ENCODE peak calls at places on chromosomes 2 and 18, in four cellular contexts. One of them, this sample, is unnamed.

GRCh38 chr18:9619545-9619944 is 5.2 kb upstream of the PPP4R1 start:
- DNase-seq in activated B cell treated with CpG ODN at 0.5 μM for 24 hours: no peak
- DNase-seq in cardiac muscle cell: peak; percentile 80
- DNase-seq in WTC11: no peak
- DNase-seq in this sample: no peak

GRCh38 chr2:224904390-224904789 is 137.9 kb downstream of the DOCK10 start:
- DNase-seq in activated B cell treated with CpG ODN at 0.5 μM for 24 hours: no peak
- DNase-seq in cardiac muscle cell: peak; percentile 28
- DNase-seq in WTC11: no peak
- DNase-seq in this sample: no peak

GRCh38 chr18:75884728-75885127 is 457.2 kb upstream of the SMIM21 start:
- DNase-seq in activated B cell treated with CpG ODN at 0.5 μM for 24 hours: no peak
- DNase-seq in cardiac muscle cell: no peak
- DNase-seq in WTC11: peak; percentile 39
- DNase-seq in this sample: no peak

GRCh38 chr2:20525041-20526035 is 78.5 kb downstream of the RHOB start:
- DNase-seq in activated B cell treated with CpG ODN at 0.5 μM for 24 hours: peak; percentile 40
- DNase-seq in cardiac muscle cell: peak; percentile 71
- DNase-seq in WTC11: no peak
- DNase-seq in this sample: peak; percentile 81

GRCh38 chr2:128370468-128371247 is 52.0 kb upstream of the HS6ST1 start:
- DNase-seq in activated B cell treated with CpG ODN at 0.5 μM for 24 hours: no peak
- DNase-seq in cardiac muscle cell: no peak
- DNase-seq in WTC11: no peak
- DNase-seq in this sample: no peak

GRCh38 chr18:54671291-54671881 is 80.3 kb downstream of the DYNAP start:
- DNase-seq in activated B cell treated with CpG ODN at 0.5 μM for 24 hours: no peak
- DNase-seq in cardiac muscle cell: peak; percentile 59
- DNase-seq in WTC11: no peak
- DNase-seq in this sample: peak; percentile 26

GRCh38 chr18:70413455-70413854 is 124.6 kb downstream of the SOCS6 start:
- DNase-seq in activated B cell treated with CpG ODN at 0.5 μM for 24 hours: no peak
- DNase-seq in cardiac muscle cell: no peak
- DNase-seq in WTC11: no peak
- DNase-seq in this sample: no peak

GRCh38 chr2:226483745-226484619 is 315.6 kb downstream of the IRS1 start:
- DNase-seq in activated B cell treated with CpG ODN at 0.5 μM for 24 hours: no peak
- DNase-seq in cardiac muscle cell: peak; percentile 38
- DNase-seq in WTC11: peak; percentile 32
- DNase-seq in this sample: no peak

GRCh38 chr18:58353581-58353980 is 275.3 kb downstream of the ALPK2 start:
- DNase-seq in activated B cell treated with CpG ODN at 0.5 μM for 24 hours: no peak
- DNase-seq in cardiac muscle cell: no peak
- DNase-seq in WTC11: no peak
- DNase-seq in this sample: no peak

GRCh38 chr18:7757175-7757574 is 190.1 kb downstream of the PTPRM start:
- DNase-seq in activated B cell treated with CpG ODN at 0.5 μM for 24 hours: no peak
- DNase-seq in cardiac muscle cell: no peak
- DNase-seq in WTC11: no peak
- DNase-seq in this sample: no peak

GRCh38 chr18:74082476-74083070 is 65.1 kb downstream of the FBXO15 start:
- DNase-seq in activated B cell treated with CpG ODN at 0.5 μM for 24 hours: no peak
- DNase-seq in cardiac muscle cell: peak; percentile 55
- DNase-seq in WTC11: peak; percentile 74
- DNase-seq in this sample: peak; percentile 61

GRCh38 chr2:119683717-119684443 is 4.9 kb downstream of the TMEM177 start:
- DNase-seq in activated B cell treated with CpG ODN at 0.5 μM for 24 hours: no peak
- DNase-seq in cardiac muscle cell: peak; percentile 24
- DNase-seq in WTC11: no peak
- DNase-seq in this sample: no peak

GRCh38 chr2:101355561-101356130 is 31.7 kb downstream of the CREG2 start:
- DNase-seq in activated B cell treated with CpG ODN at 0.5 μM for 24 hours: no peak
- DNase-seq in cardiac muscle cell: no peak
- DNase-seq in WTC11: no peak
- DNase-seq in this sample: no peak

GRCh38 chr2:142930835-142931398 is 53.5 kb downstream of the KYNU start:
- DNase-seq in activated B cell treated with CpG ODN at 0.5 μM for 24 hours: no peak
- DNase-seq in cardiac muscle cell: no peak
- DNase-seq in WTC11: no peak
- DNase-seq in this sample: no peak

GRCh38 chr2:137942785-137943034 is 21.6 kb upstream of the HNMT start:
- DNase-seq in activated B cell treated with CpG ODN at 0.5 μM for 24 hours: no peak
- DNase-seq in cardiac muscle cell: no peak
- DNase-seq in WTC11: no peak
- DNase-seq in this sample: no peak

GRCh38 chr2:205656426-205656795 is 25.9 kb upstream of the NRP2 start:
- DNase-seq in activated B cell treated with CpG ODN at 0.5 μM for 24 hours: no peak
- DNase-seq in cardiac muscle cell: no peak
- DNase-seq in WTC11: no peak
- DNase-seq in this sample: no peak

GRCh38 chr2:48531141-48531648 is 1.2 kb downstream of the STON1 start:
- DNase-seq in activated B cell treated with CpG ODN at 0.5 μM for 24 hours: no peak
- DNase-seq in cardiac muscle cell: peak; percentile 86
- DNase-seq in WTC11: no peak
- DNase-seq in this sample: no peak

GRCh38 chr2:70321377-70321776 is 19.5 kb upstream of the FAM136A start:
- DNase-seq in activated B cell treated with CpG ODN at 0.5 μM for 24 hours: no peak
- DNase-seq in cardiac muscle cell: peak; percentile 27
- DNase-seq in WTC11: no peak
- DNase-seq in this sample: no peak

GRCh38 chr2:85712849-85713612 is 18.9 kb downstream of the GNLY start:
- DNase-seq in activated B cell treated with CpG ODN at 0.5 μM for 24 hours: no peak
- DNase-seq in cardiac muscle cell: peak; percentile 78
- DNase-seq in WTC11: no peak
- DNase-seq in this sample: no peak

GRCh38 chr2:131154071-131154531 is 49.0 kb downstream of the PLEKHB2 start:
- DNase-seq in activated B cell treated with CpG ODN at 0.5 μM for 24 hours: peak; percentile 49
- DNase-seq in cardiac muscle cell: peak; percentile 75
- DNase-seq in WTC11: peak; percentile 75
- DNase-seq in this sample: peak; percentile 86

GRCh38 chr2:238401539-238401938 is 25.2 kb upstream of the ASB1 start:
- DNase-seq in activated B cell treated with CpG ODN at 0.5 μM for 24 hours: no peak
- DNase-seq in cardiac muscle cell: no peak
- DNase-seq in WTC11: no peak
- DNase-seq in this sample: no peak

GRCh38 chr18:62279561-62279960 is 45.5 kb upstream of the TNFRSF11A start:
- DNase-seq in activated B cell treated with CpG ODN at 0.5 μM for 24 hours: no peak
- DNase-seq in cardiac muscle cell: no peak
- DNase-seq in WTC11: no peak
- DNase-seq in this sample: no peak

GRCh38 chr2:37631698-37632097 is 39.7 kb downstream of the CDC42EP3 start:
- DNase-seq in activated B cell treated with CpG ODN at 0.5 μM for 24 hours: no peak
- DNase-seq in cardiac muscle cell: no peak
- DNase-seq in WTC11: no peak
- DNase-seq in this sample: no peak

GRCh38 chr2:42809131-42809875 is 16.9 kb upstream of the HAAO start:
- DNase-seq in activated B cell treated with CpG ODN at 0.5 μM for 24 hours: no peak
- DNase-seq in cardiac muscle cell: no peak
- DNase-seq in WTC11: no peak
- DNase-seq in this sample: no peak
- TF ChIP-seq CTCF in activated B cell treated with CpG ODN at 0.5 μM for 24 hours: no peak
- TF ChIP-seq CTCF in cardiac muscle cell: no peak
- TF ChIP-seq CTCF in WTC11: no peak
- TF ChIP-seq CTCF in this sample: no peak

GRCh38 chr2:67802296-67802695 is 260.5 kb downstream of the C1D start:
- DNase-seq in activated B cell treated with CpG ODN at 0.5 μM for 24 hours: no peak
- DNase-seq in cardiac muscle cell: no peak
- DNase-seq in WTC11: no peak
- DNase-seq in this sample: no peak

GRCh38 chr2:67802824-67803223 is 260.0 kb downstream of the C1D start:
- DNase-seq in activated B cell treated with CpG ODN at 0.5 μM for 24 hours: no peak
- DNase-seq in cardiac muscle cell: no peak
- DNase-seq in WTC11: no peak
- DNase-seq in this sample: no peak

GRCh38 chr2:67798536-67799160 is 264.2 kb downstream of the C1D start:
- DNase-seq in activated B cell treated with CpG ODN at 0.5 μM for 24 hours: no peak
- DNase-seq in cardiac muscle cell: no peak
- DNase-seq in WTC11: no peak
- DNase-seq in this sample: no peak

GRCh38 chr2:67799889-67800288 is 262.9 kb downstream of the C1D start:
- DNase-seq in activated B cell treated with CpG ODN at 0.5 μM for 24 hours: no peak
- DNase-seq in cardiac muscle cell: no peak
- DNase-seq in WTC11: no peak
- DNase-seq in this sample: no peak

DNA sequence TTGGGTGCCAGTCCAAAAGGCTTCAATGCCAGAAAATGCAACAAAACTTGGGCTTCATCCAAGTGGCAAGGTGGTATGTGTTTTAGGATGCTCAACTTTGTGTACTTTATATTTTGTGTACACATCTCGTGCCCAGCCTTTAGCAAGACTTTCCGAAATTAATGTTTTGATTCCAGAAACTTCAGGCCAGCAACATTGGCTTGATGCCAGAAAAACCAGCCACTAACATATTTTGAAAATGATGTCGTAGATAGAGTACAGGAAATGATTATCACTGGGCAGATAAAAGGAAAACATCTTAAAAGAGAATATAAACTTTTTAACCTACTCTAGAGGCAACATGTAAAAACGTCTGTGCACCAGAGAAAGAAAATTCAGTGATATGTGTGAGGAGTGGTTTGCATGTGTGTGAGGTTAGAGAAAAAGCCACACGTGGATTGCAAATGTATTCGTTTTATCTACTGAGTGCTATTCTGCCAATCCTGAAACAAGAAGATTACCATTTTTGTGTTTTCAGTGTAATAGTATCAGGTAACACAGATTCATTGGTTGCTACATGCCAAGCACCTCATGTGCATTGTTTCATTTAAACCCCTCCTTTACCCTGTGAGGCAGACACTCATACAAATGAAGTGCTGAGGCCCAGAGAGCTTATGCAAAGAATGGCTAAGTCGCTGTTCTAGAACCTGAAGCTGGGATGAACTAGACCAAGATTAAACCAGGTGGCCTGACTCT is 264.8 kb downstream of the C1D start:
- DNase-seq in activated B cell treated with CpG ODN at 0.5 μM for 24 hours: no peak
- DNase-seq in cardiac muscle cell: peak; percentile 67
- DNase-seq in WTC11: no peak
- DNase-seq in this sample: no peak
- TF ChIP-seq CTCF in activated B cell treated with CpG ODN at 0.5 μM for 24 hours: no peak
- TF ChIP-seq CTCF in cardiac muscle cell: no peak
- TF ChIP-seq CTCF in WTC11: no peak
- TF ChIP-seq CTCF in this sample: no peak

GRCh38 chr2:72951303-72952095 is 34.2 kb downstream of the EMX1 start:
- DNase-seq in activated B cell treated with CpG ODN at 0.5 μM for 24 hours: no peak
- DNase-seq in cardiac muscle cell: no peak
- DNase-seq in WTC11: peak; percentile 63
- DNase-seq in this sample: no peak

GRCh38 chr2:72953528-72953927 is 36.2 kb downstream of the EMX1 start:
- DNase-seq in activated B cell treated with CpG ODN at 0.5 μM for 24 hours: no peak
- DNase-seq in cardiac muscle cell: no peak
- DNase-seq in WTC11: no peak
- DNase-seq in this sample: no peak

GRCh38 chr2:72950558-72951255 is 33.4 kb downstream of the EMX1 start:
- DNase-seq in activated B cell treated with CpG ODN at 0.5 μM for 24 hours: no peak
- DNase-seq in cardiac muscle cell: no peak
- DNase-seq in WTC11: no peak
- DNase-seq in this sample: no peak

GRCh38 chr2:72952961-72953360 is 35.6 kb downstream of the EMX1 start:
- DNase-seq in activated B cell treated with CpG ODN at 0.5 μM for 24 hours: no peak
- DNase-seq in cardiac muscle cell: no peak
- DNase-seq in WTC11: no peak
- DNase-seq in this sample: no peak

GRCh38 chr2:72952110-72952823 is 34.9 kb downstream of the EMX1 start:
- DNase-seq in activated B cell treated with CpG ODN at 0.5 μM for 24 hours: no peak
- DNase-seq in cardiac muscle cell: no peak
- DNase-seq in WTC11: no peak
- DNase-seq in this sample: no peak
- TF ChIP-seq CTCF in activated B cell treated with CpG ODN at 0.5 μM for 24 hours: no peak
- TF ChIP-seq CTCF in cardiac muscle cell: no peak
- TF ChIP-seq CTCF in WTC11: no peak
- TF ChIP-seq CTCF in this sample: no peak

GRCh38 chr2:124625561-124625960 is 600.5 kb downstream of the CNTNAP5 start:
- DNase-seq in activated B cell treated with CpG ODN at 0.5 μM for 24 hours: no peak
- DNase-seq in cardiac muscle cell: no peak
- DNase-seq in WTC11: no peak
- DNase-seq in this sample: no peak

GRCh38 chr2:124626993-124627392 is 601.9 kb downstream of the CNTNAP5 start:
- DNase-seq in activated B cell treated with CpG ODN at 0.5 μM for 24 hours: no peak
- DNase-seq in cardiac muscle cell: no peak
- DNase-seq in WTC11: no peak
- DNase-seq in this sample: no peak

DNA sequence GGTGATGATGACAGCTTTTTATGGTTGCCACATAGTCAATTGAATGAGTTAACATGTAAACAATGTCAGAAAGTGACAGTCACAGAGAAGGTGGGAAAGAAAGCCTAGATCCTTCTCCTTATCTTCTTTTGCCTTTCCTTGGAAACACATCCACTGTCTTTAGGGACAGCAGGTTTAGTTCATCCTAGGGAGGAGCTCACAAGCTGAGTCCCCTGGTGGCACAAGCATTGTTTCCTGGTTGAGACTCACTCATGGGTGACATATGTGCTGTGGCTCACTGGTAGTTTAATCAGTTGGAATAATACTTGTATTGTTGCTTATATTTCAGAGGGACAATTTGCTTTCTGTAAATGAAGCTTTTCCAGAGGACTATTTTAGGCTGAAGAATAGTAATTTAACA is 598.5 kb downstream of the CNTNAP5 start:
- DNase-seq in activated B cell treated with CpG ODN at 0.5 μM for 24 hours: no peak
- DNase-seq in cardiac muscle cell: no peak
- DNase-seq in WTC11: no peak
- DNase-seq in this sample: no peak
- TF ChIP-seq CTCF in activated B cell treated with CpG ODN at 0.5 μM for 24 hours: no peak
- TF ChIP-seq CTCF in cardiac muscle cell: no peak
- TF ChIP-seq CTCF in WTC11: no peak
- TF ChIP-seq CTCF in this sample: no peak

DNA sequence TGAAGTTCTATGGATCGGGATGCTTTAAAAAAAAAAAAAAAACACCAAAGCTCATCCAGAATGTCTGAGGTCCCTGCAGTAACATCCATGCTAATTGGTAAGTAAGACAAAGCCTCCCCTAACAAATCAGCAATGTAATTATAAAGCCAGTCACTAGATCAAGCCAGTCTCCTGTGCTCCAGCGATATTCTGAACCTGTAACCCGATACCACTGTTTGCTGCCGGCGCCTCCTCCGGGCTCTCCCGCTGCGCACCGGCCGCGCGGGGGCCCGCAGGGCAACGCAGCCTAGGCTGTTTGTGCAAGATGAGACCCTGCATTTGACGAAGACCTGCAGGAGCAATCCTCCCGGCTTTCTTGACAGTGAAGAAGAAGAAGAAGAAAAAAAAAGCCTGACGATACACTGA is 8.7 kb downstream of the SERTAD2 start:
- DNase-seq in activated B cell treated with CpG ODN at 0.5 μM for 24 hours: no peak
- DNase-seq in cardiac muscle cell: peak; percentile 82
- DNase-seq in WTC11: peak; percentile 81
- DNase-seq in this sample: no peak
- TF ChIP-seq CTCF in activated B cell treated with CpG ODN at 0.5 μM for 24 hours: no peak
- TF ChIP-seq CTCF in cardiac muscle cell: peak; percentile 16
- TF ChIP-seq CTCF in WTC11: no peak
- TF ChIP-seq CTCF in this sample: no peak

This sample was measured in GM10248.